ENCODE peak calls at places on chromosomes 13 and 19, in nine cellular contexts. F is heart left ventricle, M is IMR-90, P is right lobe of liver, H is ovary, I is gastrocnemius medialis, A is tibial nerve, S is transverse colon, E is body of pancreas. L is an unnamed sample. For H3K4me1, the result is how much of the 10 kb centered on the place peaks cover.

GRCh38 chr19:5484398-5485285 is 29.4 kb downstream of the ZNRF4 start:
- DNase-seq in F (no peak), M (peak), P (peak), H (no peak), I (no peak), A (no peak), S (no peak), E (peak), L (peak)

GRCh38 chr13:72970956-72971355 is 87.8 kb upstream of the KLF5 start:
- DNase-seq in F (no peak), M (peak), P (no peak), H (no peak), I (no peak), A (no peak), S (no peak), E (no peak), L (no peak)

GRCh38 chr13:34349091-34349722 is 531.3 kb downstream of the RFC3 start:
- DNase-seq in F (peak), M (peak), P (no peak), H (no peak), I (peak), A (peak), S (peak), E (peak), L (peak)

GRCh38 chr19:16850133-16850532 is 20.9 kb downstream of the SIN3B start:
- DNase-seq in F (peak), M (peak), P (no peak), H (no peak), I (no peak), A (no peak), S (no peak), E (no peak), L (no peak)

GRCh38 chr19:4342421-4343055 is 824 bp upstream of the MPND start:
- DNase-seq in F (peak), M (peak), P (peak), H (peak), I (peak), A (peak), S (peak), E (peak), L (peak)

GRCh38 chr19:47523473-47523872 is 8.6 kb upstream of the NAPA start:
- DNase-seq in F (no peak), M (no peak), P (no peak), H (no peak), I (no peak), A (no peak), S (peak), E (no peak), L (peak)

GRCh38 chr13:42396901-42397670 is 125.1 kb downstream of the AKAP11 start:
- DNase-seq in F (no peak), M (no peak), P (no peak), H (no peak), I (no peak), A (no peak), S (no peak), E (no peak), L (no peak)

GRCh38 chr13:95970878-95971277 is 82.3 kb downstream of the UGGT2 start:
- DNase-seq in F (no peak), M (no peak), P (no peak), H (no peak), I (no peak), A (no peak), S (no peak), E (no peak), L (no peak)

GRCh38 chr13:85413664-85414063 is 385.6 kb downstream of the SLITRK6 start:
- DNase-seq in F (no peak), M (no peak), P (no peak), H (no peak), I (no peak), A (no peak), S (no peak), E (no peak), L (no peak)

GRCh38 chr19:46408611-46409039 is 4.7 kb downstream of the CCDC8 start:
- DNase-seq in F (peak), M (peak), P (no peak), H (peak), I (peak), A (peak), S (peak), E (peak), L (peak)

GRCh38 chr13:38657191-38657590 is 29.7 kb upstream of the FREM2 start:
- DNase-seq in F (no peak), M (peak), P (no peak), H (no peak), I (no peak), A (no peak), S (no peak), E (no peak), L (no peak)

GRCh38 chr19:18802354-18802753 is 11.2 kb upstream of the COMP start:
- DNase-seq in F (no peak), M (no peak), P (no peak), H (no peak), I (no peak), A (no peak), S (no peak), E (no peak), L (no peak)

GRCh38 chr13:31951215-31951678 is 80.3 kb upstream of the FRY start:
- DNase-seq in F (peak), M (peak), P (peak), H (no peak), I (peak), A (peak), S (peak), E (peak), L (peak)

GRCh38 chr13:30708541-30708940 is 26.8 kb upstream of the ALOX5AP start:
- DNase-seq in F (no peak), M (peak), P (no peak), H (no peak), I (no peak), A (no peak), S (no peak), E (no peak), L (no peak)

GRCh38 chr13:23321534-23322241 is 111.8 kb downstream of the SACS start:
- DNase-seq in F (peak), M (peak), P (no peak), H (no peak), I (peak), A (peak), S (peak), E (peak), L (no peak)

GRCh38 chr13:98779695-98780094 is 27.2 kb upstream of the SLC15A1 start:
- DNase-seq in F (no peak), M (no peak), P (no peak), H (no peak), I (no peak), A (no peak), S (no peak), E (no peak), L (no peak)

GRCh38 chr19:40592170-40592569 is 9.0 kb upstream of the LTBP4 start:
- DNase-seq in F (no peak), M (peak), P (no peak), H (no peak), I (no peak), A (no peak), S (no peak), E (no peak), L (no peak)

GRCh38 chr13:100361504-100361903 is 227.1 kb downstream of the GGACT start:
- DNase-seq in F (no peak), M (peak), P (no peak), H (no peak), I (no peak), A (no peak), S (no peak), E (no peak), L (no peak)

GRCh38 chr19:2235396-2236284 is 489 bp downstream of the PLEKHJ1 start:
- DNase-seq in F (no peak), M (no peak), P (no peak), H (no peak), I (peak), A (no peak), S (peak), E (peak), L (peak)

GRCh38 chr13:48780713-48781341 is 127.1 kb downstream of the CYSLTR2 start:
- DNase-seq in F (no peak), M (no peak), P (no peak), H (no peak), I (no peak), A (no peak), S (no peak), E (no peak), L (no peak)

DNA sequence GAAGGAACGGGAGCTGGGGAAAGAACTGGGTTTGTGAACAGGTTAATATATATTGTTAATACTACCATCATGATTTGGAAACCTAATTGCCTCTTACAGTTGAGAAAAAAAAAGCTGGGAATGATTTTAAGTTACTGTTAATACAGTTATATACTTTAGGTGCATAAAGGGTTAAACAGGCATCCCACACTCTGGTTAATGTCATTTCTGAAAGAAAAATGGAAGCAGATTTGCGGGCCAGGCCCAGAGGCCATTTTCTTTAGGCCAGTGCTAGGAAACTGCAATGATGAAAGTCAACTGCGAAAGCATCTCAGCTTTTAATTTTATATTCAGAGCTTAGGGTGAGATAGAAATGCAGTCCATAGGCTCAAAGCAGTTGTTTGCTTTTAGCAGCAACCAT is 592.7 kb downstream of the GPC6 start:
- DNase-seq in F (no peak), M (no peak), P (no peak), H (no peak), I (no peak), A (no peak), S (no peak), E (no peak), L (no peak)
- H3K4me1 ChIP-seq in F (under half), M (under half), P (under half), H (under half), I (under half), A (under half), S (under half), E (under half), L (under half)

GRCh38 chr19:45370410-45371204 is at the start of gene ERCC2:
- DNase-seq in F (peak), M (peak), P (peak), H (peak), I (peak), A (peak), S (peak), E (peak), L (peak)
- TF ChIP-seq POLR2A in F (no peak), M (no peak), P (no peak), H (no peak), I (no peak), A (no peak), S (peak), E (peak), L (no peak)

DNA sequence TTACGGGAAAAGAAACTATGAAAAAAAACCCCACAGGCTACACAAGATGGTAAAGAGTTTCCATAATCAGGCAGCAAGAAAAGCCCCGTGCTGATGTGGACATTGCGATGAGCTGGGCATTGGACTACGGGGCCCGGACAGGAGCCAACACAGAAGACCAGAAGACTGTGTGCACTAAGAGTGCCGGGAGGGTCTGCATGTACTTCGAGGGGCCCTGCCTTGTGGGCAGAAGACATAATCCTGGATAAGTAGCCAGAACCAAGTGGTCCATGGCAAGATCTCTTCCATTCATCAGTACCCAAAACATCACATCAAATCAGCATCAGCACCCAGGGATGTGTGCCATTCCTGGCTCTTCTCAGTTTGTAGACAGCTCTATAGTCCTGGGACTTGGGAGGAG is 317.8 kb downstream of the FGF9 start:
- DNase-seq in F (no peak), M (no peak), P (no peak), H (no peak), I (no peak), A (no peak), S (no peak), E (no peak), L (no peak)
- H3K4me1 ChIP-seq in F (under half), M (under half), P (under half), H (under half), I (under half), A (under half), S (under half), E (under half), L (under half)

DNA sequence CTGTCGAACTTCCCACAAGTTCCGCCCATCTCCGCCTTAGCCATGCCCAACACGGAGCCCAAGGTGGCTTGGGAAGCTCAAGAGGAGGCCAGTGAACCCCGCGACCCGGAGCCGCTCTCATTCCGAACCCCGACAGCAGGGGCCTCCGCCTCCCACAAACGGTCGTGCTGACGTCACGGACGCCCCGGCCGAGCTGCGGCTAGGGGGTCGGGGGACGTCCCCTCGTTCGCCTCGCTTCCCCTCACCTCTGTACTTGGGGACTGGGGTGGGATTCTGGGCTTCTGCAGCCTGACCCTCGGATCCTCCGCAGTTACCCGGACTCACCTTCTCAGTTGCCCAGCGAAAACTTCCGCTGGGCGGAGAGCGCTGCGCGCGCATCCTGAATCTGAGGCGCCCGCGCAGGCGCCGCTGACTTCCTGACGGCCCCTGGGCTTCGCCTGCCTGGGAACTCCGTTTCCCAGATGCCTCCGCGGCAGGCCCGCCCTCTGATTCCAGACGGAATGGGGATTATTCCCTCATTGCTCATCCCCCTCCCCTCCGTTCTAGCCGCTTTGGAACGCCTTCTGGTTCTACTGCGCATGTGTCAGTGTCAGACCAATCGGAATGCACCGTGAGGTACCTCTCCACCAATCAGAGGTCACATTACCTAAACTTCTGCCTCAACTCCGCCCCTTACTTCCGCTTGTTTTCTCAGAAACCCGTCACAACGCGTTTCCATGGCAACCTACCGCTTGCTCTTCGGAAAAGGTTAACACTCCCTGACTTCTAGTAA is at the start of gene VRK3:
- DNase-seq in F (peak), M (peak), P (peak), H (peak), I (peak), A (peak), S (peak), E (peak), L (peak)
- TF ChIP-seq POLR2A in F (no peak), M (peak), P (peak), H (peak), I (peak), A (peak), S (peak), E (peak), L (no peak)

GRCh38 chr13:114338959-114339358 is 24.7 kb downstream of the CHAMP1 start:
- DNase-seq in F (no peak), M (no peak), P (no peak), H (no peak), I (no peak), A (no peak), S (no peak), E (no peak), L (no peak)
- H3K4me1 ChIP-seq in F (under half), M (under half), P (under half), H (under half), I (under half), A (under half), S (under half), E (under half), L (under half)

GRCh38 chr13:110509478-110509926 is 52.0 kb downstream of the RAB20 start:
- DNase-seq in F (no peak), M (peak), P (no peak), H (no peak), I (no peak), A (no peak), S (no peak), E (no peak), L (no peak)

GRCh38 chr13:110505594-110505993 is 55.9 kb downstream of the RAB20 start:
- DNase-seq in F (no peak), M (no peak), P (no peak), H (no peak), I (no peak), A (no peak), S (no peak), E (no peak), L (no peak)

GRCh38 chr13:110507678-110508381 is 53.7 kb downstream of the RAB20 start:
- DNase-seq in F (peak), M (no peak), P (peak), H (no peak), I (peak), A (no peak), S (peak), E (peak), L (peak)

GRCh38 chr13:110506396-110506795 is 55.1 kb downstream of the RAB20 start:
- DNase-seq in F (peak), M (no peak), P (no peak), H (no peak), I (no peak), A (no peak), S (no peak), E (peak), L (peak)

DNA sequence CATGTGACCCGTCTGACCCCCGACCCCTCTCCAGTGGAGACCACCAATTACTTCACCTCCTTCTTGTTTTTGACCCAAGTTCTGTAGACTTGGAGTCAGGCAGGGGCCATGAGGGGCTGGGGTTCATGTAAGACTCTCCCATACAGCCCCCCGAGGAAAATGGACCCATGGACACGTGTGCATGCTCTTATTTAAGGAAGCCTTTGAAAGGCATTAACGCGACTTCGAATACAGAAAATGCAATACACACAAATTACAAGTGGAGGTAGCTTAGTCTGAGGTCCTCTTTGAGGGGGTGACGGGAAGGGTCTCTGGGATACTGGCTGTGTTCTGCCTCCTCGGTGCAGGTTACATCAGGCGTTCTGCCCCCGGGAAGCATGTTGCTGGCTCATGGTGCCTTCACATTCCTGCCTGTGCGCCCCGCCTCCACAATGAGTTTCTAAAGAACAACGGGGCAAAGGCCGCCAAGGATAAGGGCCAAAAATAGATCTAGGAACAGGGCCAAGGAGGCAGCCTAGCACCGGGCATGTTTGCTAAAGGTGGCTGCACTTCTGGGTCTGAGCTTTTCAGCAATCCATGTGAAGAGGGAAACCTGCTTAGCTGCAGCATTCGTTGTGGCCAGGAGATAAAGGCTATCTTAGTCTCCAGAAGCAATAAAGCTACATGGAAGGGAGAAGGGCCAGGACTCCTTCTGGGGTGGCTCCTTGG is 54.5 kb downstream of the RAB20 start:
- DNase-seq in F (peak), M (peak), P (peak), H (peak), I (peak), A (peak), S (peak), E (peak), L (peak)
- TF ChIP-seq POLR2A in F (no peak), M (no peak), P (no peak), H (no peak), I (no peak), A (no peak), S (peak), E (peak), L (peak)

GRCh38 chr13:77026255-77026782 is 640 bp downstream of the FBXL3 start:
- DNase-seq in F (peak), M (peak), P (peak), H (peak), I (peak), A (peak), S (peak), E (peak), L (peak)
- H3K4me1 ChIP-seq in F (under half), M (under half), P (under half), H (under half), I (under half), A (under half), S (under half), E (under half), L (under half)

GRCh38 chr19:45250832-45251451 is at the start of gene MARK4:
- DNase-seq in F (peak), M (peak), P (peak), H (peak), I (peak), A (peak), S (peak), E (peak), L (peak)
- TF ChIP-seq POLR2A in F (no peak), M (no peak), P (no peak), H (no peak), I (peak), A (no peak), S (no peak), E (peak), L (no peak)

L was measured in thyroid gland.